ENCODE peak calls at places on chromosome 17, in four cellular contexts. L is HepG2, K is WTC11, A is GM12878. C is an unnamed sample.

GRCh38 chr17:44121997-44122824 is 1.2 kb downstream of the HDAC5 start:
- DNase-seq in L (no peak), K (no peak), A (no peak), C (no peak)

GRCh38 chr17:80422276-80422675 is 7.3 kb downstream of the ENDOV start:
- DNase-seq in L (no peak), K (no peak), A (no peak), C (no peak)

GRCh38 chr17:5759501-5759925 is 175.2 kb upstream of the NLRP1 start:
- DNase-seq in L (no peak), K (no peak), A (no peak), C (no peak)

GRCh38 chr17:63442549-63443035 is 3.5 kb downstream of the CYB561 start:
- DNase-seq in L (no peak), K (peak; percentile 45), A (no peak), C (peak; percentile 31)

GRCh38 chr17:81558941-81559806 is 7.0 kb upstream of the FAAP100 start:
- DNase-seq in L (no peak), K (peak; percentile 63), A (no peak), C (no peak)

GRCh38 chr17:32265192-32265895 is at the start of gene RHBDL3:
- DNase-seq in L (no peak), K (peak; percentile 36), A (no peak), C (no peak)

GRCh38 chr17:80270836-80271235 is 10.2 kb downstream of the RNF213 start:
- DNase-seq in L (peak; percentile 62), K (peak; percentile 82), A (no peak), C (peak; percentile 86)

GRCh38 chr17:77332034-77332971 is 191.5 kb downstream of the SEC14L1 start:
- DNase-seq in L (no peak), K (peak; percentile 1), A (no peak), C (no peak)

GRCh38 chr17:76408037-76408849 is 23.8 kb downstream of the SPHK1 start:
- DNase-seq in L (peak; percentile 62), K (peak; percentile 82), A (no peak), C (peak; percentile 47)

GRCh38 chr17:32349503-32349853 is 479 bp upstream of the ZNF207 start:
- DNase-seq in L (no peak), K (no peak), A (no peak), C (peak; percentile 38)

GRCh38 chr17:43015579-43015978 is 6.6 kb downstream of the VAT1 start:
- DNase-seq in L (no peak), K (no peak), A (no peak), C (no peak)

GRCh38 chr17:9443811-9444210 is 131.8 kb downstream of the STX8 start:
- DNase-seq in L (no peak), K (no peak), A (no peak), C (no peak)

GRCh38 chr17:77734371-77735050 is 224.0 kb upstream of the TNRC6C start:
- DNase-seq in L (peak; percentile 21), K (peak; percentile 47), A (no peak), C (peak; percentile 73)

GRCh38 chr17:7687072-7687907 is at the start of gene TP53:
- DNase-seq in L (peak; percentile 90), K (peak; percentile 89), A (peak; percentile 82), C (peak; percentile 67)

GRCh38 chr17:65074778-65075250 is 18.3 kb upstream of the GNA13 start:
- DNase-seq in L (peak; percentile 60), K (no peak), A (no peak), C (peak; percentile 25)

GRCh38 chr17:17024778-17025300 is 17.4 kb upstream of the MPRIP start:
- DNase-seq in L (no peak), K (no peak), A (no peak), C (no peak)

GRCh38 chr17:32111141-32111771 is 31.0 kb upstream of the RHOT1 start:
- DNase-seq in L (peak; percentile 52), K (peak; percentile 73), A (no peak), C (peak; percentile 87)

GRCh38 chr17:70484496-70484895 is 315.2 kb downstream of the KCNJ2 start:
- DNase-seq in L (no peak), K (no peak), A (no peak), C (no peak)

GRCh38 chr17:70484050-70484449 is 314.7 kb downstream of the KCNJ2 start:
- DNase-seq in L (no peak), K (no peak), A (no peak), C (no peak)

GRCh38 chr17:70479779-70480178 is 310.4 kb downstream of the KCNJ2 start:
- DNase-seq in L (no peak), K (no peak), A (no peak), C (no peak)

GRCh38 chr17:70478883-70479282 is 309.6 kb downstream of the KCNJ2 start:
- DNase-seq in L (no peak), K (no peak), A (no peak), C (no peak)

DNA sequence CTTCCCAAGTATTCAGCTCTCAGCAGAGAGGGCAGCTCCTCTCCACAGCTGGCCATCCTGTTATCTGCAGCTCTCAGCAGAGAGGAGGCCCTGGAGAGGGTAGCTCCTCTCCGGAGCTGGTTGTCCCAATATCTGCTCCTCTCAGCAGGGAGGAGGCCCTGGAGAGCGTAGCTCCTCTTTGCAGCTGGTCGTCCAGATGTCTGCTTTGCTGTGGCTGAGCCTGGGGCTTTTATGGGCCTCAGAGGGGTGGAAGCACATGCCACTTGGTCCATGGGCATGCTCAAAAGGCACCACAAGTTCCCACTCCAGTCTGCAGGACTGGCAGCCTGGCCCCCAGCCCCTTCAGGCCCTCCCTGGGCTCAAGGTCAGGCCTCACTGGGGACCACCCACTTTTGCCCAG is 314.3 kb downstream of the KCNJ2 start:
- DNase-seq in L (no peak), K (no peak), A (no peak), C (peak; percentile 4)
- TF ChIP-seq ATF2 in L (no peak), K (no peak), A (no peak), C (no peak)

DNA sequence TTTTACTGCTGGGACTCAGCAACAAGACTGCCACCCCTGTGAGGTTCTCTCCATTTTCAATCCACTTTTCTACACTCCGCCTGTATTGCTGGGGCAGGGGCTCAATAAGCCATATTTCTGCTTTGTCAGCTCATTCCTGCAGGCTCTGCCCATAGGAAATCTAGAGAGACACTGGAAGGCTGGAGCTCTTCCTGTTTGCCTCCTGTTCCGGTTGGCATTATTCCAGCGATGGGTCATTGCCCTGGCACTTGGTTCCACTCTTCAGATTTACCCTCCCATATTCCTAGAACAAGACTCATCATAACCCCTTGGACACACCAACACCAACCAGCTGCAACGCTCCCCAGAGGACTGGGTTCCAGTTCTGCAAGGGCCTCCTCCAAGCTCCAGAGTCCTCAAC is 210.4 kb downstream of the CA10 start:
- DNase-seq in L (no peak), K (no peak), A (no peak), C (no peak)
- TF ChIP-seq NR2C2 in L (no peak), K (no peak), A (no peak), C (no peak)

GRCh38 chr17:3583456-3583855 is 25.8 kb downstream of the TRPV1 start:
- DNase-seq in L (no peak), K (no peak), A (no peak), C (no peak)
- TF ChIP-seq ATF2 in L (no peak), K (no peak), A (no peak), C (no peak)

DNA sequence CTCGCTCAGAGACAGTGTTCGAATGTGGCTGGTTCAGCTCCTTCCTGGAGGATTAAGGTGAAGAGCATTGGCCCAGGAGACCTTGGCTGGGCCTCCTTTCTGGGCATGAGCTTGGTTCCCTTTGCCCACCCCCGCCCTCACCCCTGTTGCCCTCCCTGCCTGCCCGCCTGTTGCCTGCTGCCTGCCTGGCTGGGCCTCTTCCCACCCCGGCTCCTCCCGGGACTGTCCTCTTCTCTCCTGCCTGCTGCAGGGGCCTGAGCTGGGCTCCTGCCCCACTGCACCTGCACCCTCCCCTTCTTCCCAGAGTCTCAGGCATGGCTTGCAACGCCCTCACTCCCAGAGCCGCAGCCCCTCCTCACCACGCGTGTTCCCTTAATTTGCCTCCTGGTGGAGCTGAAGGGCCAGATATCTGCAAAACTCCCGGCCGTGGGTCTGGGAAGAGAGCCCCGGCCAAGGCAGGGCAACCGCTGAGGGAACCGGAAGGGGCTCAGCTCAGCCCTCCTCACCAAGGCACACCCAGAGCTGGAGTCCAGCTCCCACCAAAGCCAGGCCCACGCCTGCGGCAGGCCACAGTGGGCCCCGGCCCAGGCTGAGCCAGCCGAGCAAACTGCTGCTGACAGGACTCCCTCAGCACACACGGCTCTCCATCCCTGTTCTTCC is 31.2 kb downstream of the MNT start:
- DNase-seq in L (no peak), K (peak; percentile 64), A (no peak), C (peak; percentile 20)
- TF ChIP-seq NR2C2 in L (no peak), K (no peak), A (no peak), C (no peak)

DNA sequence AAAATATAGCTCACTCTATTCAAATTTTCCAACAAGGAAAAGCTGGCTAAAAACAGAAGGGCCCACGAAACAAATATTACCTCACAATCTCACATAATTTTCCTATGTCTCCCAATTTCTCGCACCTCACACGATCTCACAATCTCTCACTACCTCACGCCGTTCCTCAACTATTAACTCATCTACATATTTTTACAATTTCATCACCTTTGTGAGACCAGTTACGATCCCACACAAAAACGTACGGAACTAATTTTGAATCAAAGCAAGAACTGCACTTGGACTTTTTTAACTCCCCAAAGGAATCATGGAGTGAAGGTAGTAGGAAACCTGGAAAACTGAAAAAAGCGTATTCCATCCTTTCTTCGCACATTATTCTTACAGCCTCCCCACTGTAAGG is 1.1 kb downstream of the CBX1 start:
- DNase-seq in L (no peak), K (no peak), A (no peak), C (no peak)
- TF ChIP-seq ATF2 in L (no peak), K (no peak), A (no peak), C (no peak)

C was measured in K562.